ENCODE peak calls at places on chromosomes 12 and 14, in eight cellular contexts. E, T, J, F, I, W, B and P are unnamed samples.

GRCh38 chr12:46617167-46617566 is 208.6 kb downstream of the SLC38A4 start:
- DNase-seq in E (peak; percentile 36), T (peak; percentile 54), J (no peak), F (no peak), I (no peak), W (no peak), B (no peak), P (no peak)

GRCh38 chr14:100340454-100340813 is 17.3 kb downstream of the SLC25A47 start:
- DNase-seq in E (no peak), T (peak; percentile 16), J (no peak), F (no peak), I (no peak), W (no peak), B (no peak), P (no peak)

GRCh38 chr12:47651368-47652254 is 54.2 kb downstream of the RPAP3 start:
- DNase-seq in E (peak; percentile 56), T (peak; percentile 51), J (peak; percentile 49), F (peak; percentile 61), I (peak; percentile 69), W (no peak), B (peak; percentile 26), P (peak; percentile 9)

GRCh38 chr12:50505386-50505827 is 622 bp downstream of the DIP2B start:
- DNase-seq in E (peak; percentile 10), T (peak; percentile 49), J (no peak), F (peak; percentile 29), I (peak; percentile 32), W (no peak), B (no peak), P (peak; percentile 41)

GRCh38 chr12:29640589-29641345 is 143.0 kb downstream of the TMTC1 start:
- DNase-seq in E (peak; percentile 76), T (peak; percentile 67), J (peak; percentile 64), F (no peak), I (no peak), W (no peak), B (no peak), P (no peak)

GRCh38 chr12:115998789-115999478 is 278.6 kb downstream of the MED13L start:
- DNase-seq in E (peak; percentile 22), T (no peak), J (no peak), F (no peak), I (no peak), W (no peak), B (no peak), P (no peak)

GRCh38 chr12:90257927-90258624 is 549.4 kb upstream of the ATP2B1 start:
- DNase-seq in E (no peak), T (no peak), J (no peak), F (no peak), I (no peak), W (no peak), B (no peak), P (no peak)

GRCh38 chr12:109938947-109939346 is 38.9 kb downstream of the TCHP start:
- DNase-seq in E (no peak), T (no peak), J (peak; percentile 4), F (no peak), I (no peak), W (no peak), B (no peak), P (no peak)

GRCh38 chr14:96267336-96267735 is 11.3 kb downstream of the BDKRB1 start:
- DNase-seq in E (peak; percentile 70), T (no peak), J (no peak), F (no peak), I (no peak), W (no peak), B (no peak), P (no peak)
- H3K27ac ChIP-seq in E (peak overlapping the region; percentile 43), T (no peak overlapping the region), J (no peak overlapping the region), F (no peak overlapping the region), I (no peak overlapping the region), W (peak overlapping the region; percentile 13), B (no peak overlapping the region), P (no peak overlapping the region)

GRCh38 chr14:45199246-45199645 is 53.8 kb downstream of the MIS18BP1 start:
- DNase-seq in E (peak; percentile 92), T (no peak), J (no peak), F (no peak), I (no peak), W (no peak), B (no peak), P (no peak)

GRCh38 chr14:45201908-45202307 is 51.1 kb downstream of the MIS18BP1 start:
- DNase-seq in E (peak; percentile 41), T (no peak), J (no peak), F (no peak), I (no peak), W (no peak), B (no peak), P (no peak)

GRCh38 chr14:45194964-45195363 is 58.0 kb downstream of the MIS18BP1 start:
- DNase-seq in E (no peak), T (no peak), J (no peak), F (no peak), I (no peak), W (no peak), B (no peak), P (no peak)

GRCh38 chr14:45204241-45204640 is 48.8 kb downstream of the MIS18BP1 start:
- DNase-seq in E (no peak), T (no peak), J (no peak), F (no peak), I (no peak), W (no peak), B (no peak), P (no peak)

GRCh38 chr14:45198551-45198950 is 54.5 kb downstream of the MIS18BP1 start:
- DNase-seq in E (peak; percentile 96), T (no peak), J (no peak), F (no peak), I (no peak), W (no peak), B (no peak), P (no peak)
- H3K27ac ChIP-seq in E (no peak overlapping the region), T (no peak overlapping the region), J (no peak overlapping the region), F (no peak overlapping the region), I (no peak overlapping the region), W (peak overlapping the region; percentile 6), B (no peak overlapping the region), P (no peak overlapping the region)

GRCh38 chr12:80196419-80196818 is 97.1 kb downstream of the OTOGL start:
- DNase-seq in E (no peak), T (no peak), J (no peak), F (no peak), I (no peak), W (no peak), B (no peak), P (no peak)
- H3K27ac ChIP-seq in E (no peak overlapping the region), T (no peak overlapping the region), J (no peak overlapping the region), F (no peak overlapping the region), I (no peak overlapping the region), W (no peak overlapping the region), B (no peak overlapping the region), P (no peak overlapping the region)

GRCh38 chr12:107027304-107028053 is 40.5 kb upstream of the MTERF2 start:
- DNase-seq in E (peak; percentile 95), T (no peak), J (no peak), F (no peak), I (peak; percentile 41), W (no peak), B (peak; percentile 28), P (no peak)
- H3K27ac ChIP-seq in E (peak overlapping the region; percentile 61), T (peak overlapping the region; percentile 40), J (peak overlapping the region; percentile 71), F (no peak overlapping the region), I (no peak overlapping the region), W (peak overlapping the region; percentile 91), B (peak overlapping the region; percentile 91), P (no peak overlapping the region)

GRCh38 chr12:96442906-96443305 is 42.7 kb upstream of the CDK17 start:
- DNase-seq in E (no peak), T (no peak), J (no peak), F (no peak), I (no peak), W (no peak), B (no peak), P (no peak)
- H3K27ac ChIP-seq in E (no peak overlapping the region), T (no peak overlapping the region), J (no peak overlapping the region), F (no peak overlapping the region), I (no peak overlapping the region), W (no peak overlapping the region), B (no peak overlapping the region), P (no peak overlapping the region)

GRCh38 chr12:53759261-53759660 is 7.5 kb upstream of the CISTR start:
- DNase-seq in E (no peak), T (no peak), J (no peak), F (no peak), I (no peak), W (no peak), B (no peak), P (no peak)
- H3K27ac ChIP-seq in E (no peak overlapping the region), T (no peak overlapping the region), J (no peak overlapping the region), F (no peak overlapping the region), I (no peak overlapping the region), W (no peak overlapping the region), B (no peak overlapping the region), P (no peak overlapping the region)

GRCh38 chr14:61652526-61653262 is 42.6 kb upstream of the HIF1A start:
- DNase-seq in E (no peak), T (no peak), J (no peak), F (no peak), I (no peak), W (no peak), B (no peak), P (no peak)

GRCh38 chr14:61651355-61651754 is 44.0 kb upstream of the HIF1A start:
- DNase-seq in E (no peak), T (no peak), J (no peak), F (no peak), I (no peak), W (no peak), B (no peak), P (no peak)

GRCh38 chr14:61654026-61654425 is 41.3 kb upstream of the HIF1A start:
- DNase-seq in E (no peak), T (no peak), J (no peak), F (no peak), I (no peak), W (no peak), B (no peak), P (no peak)

GRCh38 chr14:61655777-61656176 is 39.5 kb upstream of the HIF1A start:
- DNase-seq in E (no peak), T (no peak), J (no peak), F (no peak), I (no peak), W (no peak), B (no peak), P (no peak)

DNA sequence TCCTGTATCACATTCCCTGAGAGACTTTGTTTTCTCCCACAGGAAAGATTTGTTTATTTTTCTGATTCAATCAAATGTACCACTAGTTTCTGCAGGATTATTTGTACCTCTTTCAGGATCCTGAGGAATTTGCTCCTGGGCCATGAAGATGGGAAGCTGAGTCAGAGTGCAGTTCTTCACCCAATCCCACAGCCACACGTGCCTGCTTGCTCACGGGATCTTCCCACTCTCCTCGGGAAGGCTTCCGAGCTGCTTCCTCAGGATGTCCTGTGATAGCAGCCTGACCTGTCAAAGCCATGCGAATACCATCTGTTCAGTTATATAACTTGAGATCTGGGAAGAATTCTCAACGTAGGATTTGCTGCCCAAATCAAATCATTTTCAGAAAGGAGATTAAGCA is 41.8 kb upstream of the HIF1A start:
- DNase-seq in E (peak; percentile 73), T (no peak), J (no peak), F (no peak), I (no peak), W (no peak), B (no peak), P (no peak)
- H3K27ac ChIP-seq in E (no peak overlapping the region), T (no peak overlapping the region), J (no peak overlapping the region), F (no peak overlapping the region), I (no peak overlapping the region), W (peak overlapping the region; percentile 12), B (no peak overlapping the region), P (no peak overlapping the region)